ENCODE peak calls at places on chromosome 1, in four cellular contexts. One of them, this sample, is unnamed.
A peak's percentile ranks its signal among the peaks of the same experiment; 100 is the strongest.

GRCh38 chr1:178609015-178609414 is 96.1 kb downstream of the TEX35 start:
- DNase-seq in activated gamma-delta T cell treated with anti-CD3 and anti-CD28 coated beads, Interleukin-2, amount 50 U/mL, for 16 hours: no peak
- DNase-seq in fibroblast of the conjunctiva: peak; percentile 48
- DNase-seq in CD8-positive, alpha-beta memory T cell: no peak
- DNase-seq in this sample: no peak

GRCh38 chr1:9438431-9439073 is 100.7 kb upstream of the SLC25A33 start:
- DNase-seq in activated gamma-delta T cell treated with anti-CD3 and anti-CD28 coated beads, Interleukin-2, amount 50 U/mL, for 16 hours: no peak
- DNase-seq in fibroblast of the conjunctiva: peak; percentile 55
- DNase-seq in CD8-positive, alpha-beta memory T cell: no peak
- DNase-seq in this sample: peak; percentile 52

GRCh38 chr1:201585901-201586300 is 47.0 kb downstream of the NAV1 start:
- DNase-seq in activated gamma-delta T cell treated with anti-CD3 and anti-CD28 coated beads, Interleukin-2, amount 50 U/mL, for 16 hours: no peak
- DNase-seq in fibroblast of the conjunctiva: no peak
- DNase-seq in CD8-positive, alpha-beta memory T cell: no peak
- DNase-seq in this sample: no peak

GRCh38 chr1:209616366-209617046 is 33.0 kb downstream of the CAMK1G start:
- DNase-seq in activated gamma-delta T cell treated with anti-CD3 and anti-CD28 coated beads, Interleukin-2, amount 50 U/mL, for 16 hours: no peak
- DNase-seq in fibroblast of the conjunctiva: no peak
- DNase-seq in CD8-positive, alpha-beta memory T cell: no peak
- DNase-seq in this sample: no peak

GRCh38 chr1:201820413-201820812 is 8.5 kb upstream of the IPO9 start:
- DNase-seq in activated gamma-delta T cell treated with anti-CD3 and anti-CD28 coated beads, Interleukin-2, amount 50 U/mL, for 16 hours: no peak
- DNase-seq in fibroblast of the conjunctiva: no peak
- DNase-seq in CD8-positive, alpha-beta memory T cell: no peak
- DNase-seq in this sample: no peak

GRCh38 chr1:43867946-43868740 is 65.5 kb upstream of the ARTN start:
- DNase-seq in activated gamma-delta T cell treated with anti-CD3 and anti-CD28 coated beads, Interleukin-2, amount 50 U/mL, for 16 hours: no peak
- DNase-seq in fibroblast of the conjunctiva: peak; percentile 34
- DNase-seq in CD8-positive, alpha-beta memory T cell: no peak
- DNase-seq in this sample: no peak

GRCh38 chr1:107110346-107110745 is 30.5 kb upstream of the NTNG1 start:
- DNase-seq in activated gamma-delta T cell treated with anti-CD3 and anti-CD28 coated beads, Interleukin-2, amount 50 U/mL, for 16 hours: no peak
- DNase-seq in fibroblast of the conjunctiva: no peak
- DNase-seq in CD8-positive, alpha-beta memory T cell: no peak
- DNase-seq in this sample: no peak

GRCh38 chr1:26391450-26391849 is 18.9 kb upstream of the ZNF683 start:
- DNase-seq in activated gamma-delta T cell treated with anti-CD3 and anti-CD28 coated beads, Interleukin-2, amount 50 U/mL, for 16 hours: peak; percentile 28
- DNase-seq in fibroblast of the conjunctiva: peak; percentile 42
- DNase-seq in CD8-positive, alpha-beta memory T cell: peak; percentile 38
- DNase-seq in this sample: peak; percentile 54

GRCh38 chr1:177800386-177801058 is 169.3 kb downstream of the SEC16B start:
- DNase-seq in activated gamma-delta T cell treated with anti-CD3 and anti-CD28 coated beads, Interleukin-2, amount 50 U/mL, for 16 hours: no peak
- DNase-seq in fibroblast of the conjunctiva: no peak
- DNase-seq in CD8-positive, alpha-beta memory T cell: no peak
- DNase-seq in this sample: no peak

GRCh38 chr1:101371259-101371658 is 134.4 kb downstream of the S1PR1 start:
- DNase-seq in activated gamma-delta T cell treated with anti-CD3 and anti-CD28 coated beads, Interleukin-2, amount 50 U/mL, for 16 hours: no peak
- DNase-seq in fibroblast of the conjunctiva: no peak
- DNase-seq in CD8-positive, alpha-beta memory T cell: no peak
- DNase-seq in this sample: no peak

GRCh38 chr1:16189921-16190499 is 22.4 kb downstream of the ARHGEF19 start:
- DNase-seq in activated gamma-delta T cell treated with anti-CD3 and anti-CD28 coated beads, Interleukin-2, amount 50 U/mL, for 16 hours: no peak
- DNase-seq in fibroblast of the conjunctiva: no peak
- DNase-seq in CD8-positive, alpha-beta memory T cell: no peak
- DNase-seq in this sample: no peak

GRCh38 chr1:87513270-87513669 is 184.6 kb downstream of the LMO4 start:
- DNase-seq in activated gamma-delta T cell treated with anti-CD3 and anti-CD28 coated beads, Interleukin-2, amount 50 U/mL, for 16 hours: no peak
- DNase-seq in fibroblast of the conjunctiva: no peak
- DNase-seq in CD8-positive, alpha-beta memory T cell: no peak
- DNase-seq in this sample: no peak